ENCODE peak calls at places on chromosomes 4 and X, in nine cellular contexts. O, H, U, C, Q, L, D, W and P are unnamed samples.

GRCh38 chr4:189974056-189974455 is 33.4 kb downstream of the FRG1 start:
- DNase-seq in H (no peak), O (no peak), C (no peak), D (no peak), Q (no peak), W (no peak), U (peak), L (no peak), P (no peak)

GRCh38 chr4:102328045-102328444 is 17.2 kb downstream of the SLC39A8 start:
- DNase-seq in L (no peak), D (no peak), O (no peak), Q (no peak), C (peak), U (no peak), W (no peak), H (no peak), P (no peak)

GRCh38 chrX:63503541-63503940 is 152.4 kb upstream of the SPIN4 start:
- DNase-seq in D (no peak), H (no peak), C (peak), L (no peak), Q (no peak), W (no peak), U (peak), O (no peak), P (no peak)

GRCh38 chr4:66946761-66947160 is 598.5 kb downstream of the CENPC start:
- DNase-seq in Q (no peak), O (no peak), U (no peak), W (no peak), L (no peak), H (no peak), C (no peak), D (no peak), P (no peak)

GRCh38 chrX:70088791-70089190 is 26.5 kb downstream of the OTUD6A start:
- DNase-seq in O (no peak), W (no peak), C (no peak), U (no peak), L (no peak), D (no peak), H (no peak), Q (no peak), P (no peak)

GRCh38 chrX:16842684-16843083 is 27.5 kb downstream of the RBBP7 start:
- DNase-seq in Q (no peak), W (no peak), C (peak), D (no peak), L (no peak), U (no peak), H (no peak), O (no peak), P (no peak)

GRCh38 chr4:146135941-146136340 is 39.6 kb upstream of the LSM6 start:
- DNase-seq in Q (no peak), C (no peak), O (no peak), H (no peak), L (no peak), D (no peak), U (no peak), W (no peak), P (no peak)

GRCh38 chr4:40825014-40825838 is 75.5 kb downstream of the NSUN7 start:
- DNase-seq in D (no peak), Q (no peak), O (no peak), H (no peak), U (no peak), W (no peak), C (no peak), L (no peak), P (no peak)

GRCh38 chr4:163748474-163748873 is 254.0 kb downstream of the TMA16 start:
- DNase-seq in W (no peak), C (no peak), D (no peak), Q (no peak), O (no peak), U (peak), H (no peak), L (no peak), P (no peak)

GRCh38 chrX:150226223-150226965 is 136.7 kb upstream of the MAMLD1 start:
- DNase-seq in U (no peak), H (no peak), L (no peak), C (no peak), W (no peak), D (peak), O (no peak), Q (no peak), P (no peak)

GRCh38 chr4:150423074-150423473 is 158.9 kb upstream of the MAB21L2 start:
- DNase-seq in D (no peak), L (no peak), H (no peak), U (no peak), Q (no peak), O (no peak), W (no peak), C (no peak), P (no peak)

GRCh38 chr4:188127157-188127874 is 11.9 kb upstream of the TRIML1 start:
- DNase-seq in Q (no peak), H (no peak), W (peak), O (no peak), U (peak), C (peak), D (no peak), L (no peak), P (peak)

GRCh38 chrX:19659929-19660328 is 144.6 kb upstream of the MAP3K15 start:
- DNase-seq in W (no peak), H (no peak), L (no peak), O (no peak), C (no peak), Q (no peak), D (no peak), U (no peak), P (no peak)

GRCh38 chr4:182022899-182023298 is 220.3 kb upstream of the TENM3 start:
- DNase-seq in L (no peak), C (peak), D (no peak), H (no peak), O (no peak), U (no peak), W (no peak), Q (no peak), P (no peak)

GRCh38 chr4:125750827-125751466 is 436.2 kb downstream of the FAT4 start:
- DNase-seq in U (peak), L (no peak), H (peak), Q (peak), W (no peak), C (peak), D (no peak), O (no peak), P (no peak)

GRCh38 chr4:178316211-178316610 is 874.0 kb upstream of the AGA start:
- DNase-seq in Q (no peak), C (no peak), O (no peak), U (no peak), L (no peak), W (no peak), D (no peak), H (no peak), P (no peak)

GRCh38 chr4:163693776-163694175 is 199.3 kb downstream of the TMA16 start:
- DNase-seq in O (no peak), C (peak), W (peak), L (no peak), D (no peak), U (peak), H (no peak), Q (no peak), P (no peak)

GRCh38 chr4:186932196-186932595 is 208.5 kb upstream of the FAT1 start:
- DNase-seq in H (no peak), C (peak), D (no peak), W (no peak), L (no peak), O (no peak), Q (no peak), U (no peak), P (no peak)

GRCh38 chrX:69153060-69153730 is 12.1 kb downstream of the PJA1 start:
- DNase-seq in D (peak), O (no peak), L (no peak), C (no peak), H (no peak), U (peak), W (no peak), Q (no peak), P (peak)

GRCh38 chr4:55592014-55592413 is at the start of gene PDCL2:
- DNase-seq in U (no peak), O (no peak), H (no peak), W (no peak), C (no peak), D (no peak), L (no peak), Q (peak), P (no peak)

GRCh38 chrX:96052078-96052477 is 632.6 kb upstream of the DIAPH2 start:
- DNase-seq in D (no peak), O (no peak), Q (no peak), C (no peak), H (no peak), L (no peak), U (no peak), W (no peak), P (no peak)

GRCh38 chr4:139593091-139593564 is 37.1 kb upstream of the SETD7 start:
- DNase-seq in U (peak), L (no peak), C (peak), Q (no peak), H (no peak), O (no peak), W (peak), D (no peak), P (no peak)

GRCh38 chr4:152259866-152260265 is 276.0 kb downstream of the FBXW7 start:
- DNase-seq in H (no peak), O (no peak), L (no peak), C (peak), U (no peak), D (no peak), Q (no peak), W (no peak), P (no peak)
- H3K27ac ChIP-seq in H (no peak), O (no peak), L (no peak), C (peak), U (no peak), D (no peak), Q (no peak), W (no peak), P (no peak)

GRCh38 chr4:48367016-48367415 is 25.7 kb downstream of the SLAIN2 start:
- DNase-seq in H (no peak), W (no peak), D (no peak), L (no peak), U (no peak), O (no peak), Q (no peak), C (no peak), P (no peak)
- H3K27ac ChIP-seq in H (no peak), W (no peak), D (no peak), L (no peak), U (no peak), O (no peak), Q (no peak), C (no peak), P (no peak)

DNA sequence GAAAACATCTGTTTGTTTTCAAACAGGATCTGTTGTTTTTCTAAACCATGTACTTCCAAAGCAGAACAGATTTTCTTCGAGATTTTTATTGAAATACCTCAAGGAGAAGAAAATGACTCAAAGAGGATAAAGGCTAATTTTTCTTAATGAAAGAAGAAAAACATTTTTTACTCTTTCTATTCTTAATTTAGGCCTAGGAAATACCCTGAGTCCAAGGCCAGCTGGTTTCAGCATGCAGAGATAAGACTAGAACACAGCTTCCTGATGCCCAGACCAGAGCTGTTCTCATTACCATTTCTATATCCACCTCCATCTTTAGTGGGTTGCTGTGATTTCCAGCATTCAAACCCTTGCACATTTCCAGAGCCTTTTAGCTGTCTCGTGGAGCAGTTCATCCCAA is 18.3 kb downstream of the GAB1 start:
- DNase-seq in C (no peak), W (no peak), L (no peak), U (no peak), O (no peak), H (no peak), Q (no peak), D (no peak), P (no peak)
- H3K27ac ChIP-seq in C (no peak), W (no peak), L (peak), U (no peak), O (no peak), H (no peak), Q (peak), D (peak), P (no peak)

GRCh38 chr4:183399616-183400015 is 44.8 kb upstream of the CDKN2AIP start:
- DNase-seq in C (no peak), L (no peak), Q (no peak), H (no peak), D (peak), U (no peak), W (no peak), O (no peak), P (no peak)
- H3K27ac ChIP-seq in C (no peak), L (no peak), Q (no peak), H (no peak), D (no peak), U (no peak), W (no peak), O (no peak), P (peak)

GRCh38 chrX:23944234-23944633 is 36.4 kb downstream of the CXorf58 start:
- DNase-seq in W (no peak), D (no peak), O (no peak), U (no peak), Q (no peak), H (no peak), C (no peak), L (no peak), P (no peak)

DNA sequence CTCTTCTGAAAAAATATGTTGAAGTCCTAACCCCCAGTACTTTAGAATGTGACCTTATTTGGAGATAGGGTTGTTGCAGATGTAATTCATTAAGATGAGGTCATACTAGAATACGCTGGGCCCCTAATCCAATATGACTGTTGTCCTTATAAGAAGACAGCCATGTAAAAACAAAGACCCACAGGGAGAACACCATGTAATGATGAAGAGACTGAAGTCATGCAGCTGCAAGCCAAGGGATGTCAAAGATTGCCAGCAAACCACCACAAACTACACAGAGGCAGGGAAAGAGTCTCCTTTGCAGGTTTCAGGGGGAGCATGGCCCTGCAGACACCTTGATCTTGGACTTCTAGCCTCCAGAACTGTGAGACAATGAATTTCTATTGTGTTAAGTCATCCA is 37.4 kb downstream of the CXorf58 start:
- DNase-seq in W (no peak), D (no peak), O (no peak), U (no peak), Q (no peak), L (no peak), C (no peak), H (no peak), P (no peak)
- H3K27ac ChIP-seq in W (no peak), D (no peak), O (no peak), U (no peak), Q (no peak), L (no peak), C (no peak), H (no peak), P (no peak)

DNA sequence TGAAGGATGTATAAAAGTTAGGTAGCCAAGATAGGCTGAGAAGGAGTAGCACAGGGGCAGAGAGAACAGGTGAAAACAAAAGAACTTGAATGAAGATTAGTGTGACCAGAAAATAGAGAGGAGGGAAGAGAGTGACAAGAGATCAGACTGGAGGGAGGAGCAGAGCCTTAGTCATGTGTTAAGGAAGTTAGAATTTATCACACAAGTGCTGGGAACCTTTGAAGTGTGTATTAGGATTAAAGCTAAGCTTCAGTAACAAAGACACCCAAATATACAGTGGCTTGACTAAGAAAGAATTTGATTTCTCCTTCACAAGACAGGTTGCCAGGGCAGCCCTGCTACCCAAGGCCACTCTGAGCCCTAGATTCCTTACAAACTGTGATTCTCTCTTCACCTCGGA is 10.7 kb upstream of the CCDC149 start:
- DNase-seq in W (no peak), D (no peak), Q (no peak), H (no peak), U (no peak), C (no peak), O (no peak), L (no peak), P (no peak)
- H3K27ac ChIP-seq in W (no peak), D (no peak), Q (no peak), H (no peak), U (no peak), C (peak), O (no peak), L (no peak), P (no peak)

DNA sequence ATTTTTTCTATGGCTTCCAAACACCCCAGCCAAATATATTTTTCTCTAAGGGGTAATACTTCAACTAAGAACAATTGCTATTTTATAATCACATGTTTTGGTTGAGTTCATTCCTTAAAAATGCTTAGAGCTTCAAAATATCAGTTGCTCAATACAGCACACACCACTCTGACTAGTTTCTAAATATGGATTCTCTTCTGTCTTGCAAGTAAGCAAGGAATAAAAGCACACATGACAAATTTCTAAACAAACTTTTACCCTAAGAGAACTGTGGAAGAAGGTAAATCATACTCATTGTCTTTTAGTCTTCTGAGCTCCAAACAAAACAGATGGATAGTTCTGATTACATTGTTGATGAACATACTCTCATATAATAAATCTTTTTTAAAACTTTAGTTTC is 27.2 kb downstream of the ANTXR2 start:
- DNase-seq in O (no peak), Q (no peak), W (peak), L (no peak), H (no peak), U (no peak), D (no peak), C (peak), P (no peak)
- H3K27ac ChIP-seq in O (no peak), Q (peak), W (no peak), L (peak), H (peak), U (no peak), D (peak), C (no peak), P (no peak)

DNA sequence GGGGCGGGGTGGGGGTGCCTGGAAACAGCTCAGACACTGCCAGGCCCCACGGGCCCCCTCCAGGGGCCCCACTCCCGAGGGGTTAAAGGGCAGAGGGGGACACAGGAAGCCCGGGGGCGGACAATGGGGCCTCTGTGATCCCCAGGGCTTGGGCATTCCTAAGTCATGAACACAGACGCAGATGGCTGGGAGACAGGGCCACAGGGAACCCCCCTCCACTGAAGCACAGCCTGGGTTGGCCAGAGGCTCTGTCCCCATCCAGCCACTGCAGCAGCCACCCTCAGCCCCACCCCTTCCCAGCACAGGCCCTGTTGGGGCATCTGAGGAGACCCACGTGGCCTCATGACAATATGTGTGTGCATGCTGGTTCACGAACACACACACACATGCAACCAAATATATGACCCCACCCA is 3.9 kb downstream of the L1CAM start:
- DNase-seq in Q (no peak), O (no peak), C (no peak), W (no peak), D (peak), L (no peak), U (peak), H (no peak), P (peak)
- H3K27ac ChIP-seq in Q (no peak), O (no peak), C (no peak), W (no peak), D (no peak), L (no peak), U (no peak), H (no peak), P (no peak)

GRCh38 chr4:157754410-157754809 is 418.4 kb downstream of the GASK1B start:
- DNase-seq in U (no peak), Q (no peak), O (no peak), H (no peak), D (no peak), W (no peak), C (no peak), L (no peak), P (no peak)
- H3K27ac ChIP-seq in U (no peak), Q (no peak), O (no peak), H (no peak), D (no peak), W (no peak), C (no peak), L (no peak), P (no peak)